ENCODE peak calls at places on chromosome 11, in seven cellular contexts. C is ELR; W is mucosa of gallbladder; P is astrocyte of the spinal cord; N is H4; F is Peyer's patch; X is stimulated activated CD4-positive, alpha-beta T cell treated with anti-CD3 and anti-CD28 coated beads, Interleukin-2, amount 100 ng/mL, for 48 hours. Z is an unnamed sample.
A peak's percentile ranks its signal among the peaks of the same experiment; 100 is the strongest.

GRCh38 chr11:102341844-102342318 is 5.1 kb upstream of the BIRC2 start:
- DNase-seq in W (peak; percentile 81), P (peak; percentile 85), X (peak; percentile 69), C (peak; percentile 90), F (no peak), N (peak; percentile 82), Z (peak; percentile 26)

GRCh38 chr11:8234910-8235309 is 28.8 kb downstream of the LMO1 start:
- DNase-seq in N (no peak), X (no peak), P (no peak), W (no peak), F (no peak), C (no peak), Z (no peak)

GRCh38 chr11:47056261-47056915 is 119.8 kb downstream of the CSTPP1 start:
- DNase-seq in C (peak; percentile 31), P (peak; percentile 65), W (no peak), N (peak; percentile 7), F (no peak), X (no peak), Z (no peak)

GRCh38 chr11:70913715-70914231 is 338.6 kb downstream of the SHANK2 start:
- DNase-seq in F (peak; percentile 69), W (no peak), N (no peak), C (no peak), X (no peak), P (no peak), Z (no peak)

GRCh38 chr11:123006860-123007542 is 25.4 kb upstream of the BSX start:
- DNase-seq in X (no peak), C (no peak), N (no peak), W (no peak), P (no peak), F (no peak), Z (no peak)

GRCh38 chr11:17927643-17928343 is 85.1 kb downstream of the SERGEF start:
- DNase-seq in P (peak; percentile 22), F (no peak), C (no peak), X (no peak), N (no peak), W (no peak), Z (no peak)

GRCh38 chr11:3824714-3825472 is 15.9 kb downstream of the RHOG start:
- DNase-seq in P (no peak), F (peak; percentile 66), X (peak; percentile 83), N (peak; percentile 76), C (peak; percentile 60), W (peak; percentile 62), Z (peak; percentile 57)

GRCh38 chr11:90134420-90135003 is at the start of gene NAALAD2:
- DNase-seq in X (no peak), N (no peak), P (peak; percentile 47), F (peak; percentile 48), W (no peak), C (peak; percentile 42), Z (peak; percentile 33)

GRCh38 chr11:75334976-75335375 is 16.5 kb downstream of the ARRB1 start:
- DNase-seq in C (no peak), X (no peak), N (no peak), W (no peak), P (peak; percentile 29), F (no peak), Z (no peak)

GRCh38 chr11:86374586-86374985 is at the start of gene CCDC81:
- DNase-seq in W (peak; percentile 13), P (peak; percentile 18), C (no peak), N (no peak), X (no peak), F (no peak), Z (no peak)

GRCh38 chr11:132140056-132140455 is 769.6 kb downstream of the NTM start:
- DNase-seq in F (no peak), X (no peak), N (no peak), C (no peak), W (no peak), P (no peak), Z (no peak)

GRCh38 chr11:126011220-126011619 is 51.4 kb downstream of the CDON start:
- DNase-seq in C (no peak), F (no peak), N (no peak), X (no peak), P (no peak), W (no peak), Z (no peak)

GRCh38 chr11:6612816-6613136 is 760 bp upstream of the TAF10 start:
- DNase-seq in X (no peak), P (no peak), C (no peak), N (no peak), W (no peak), F (peak; percentile 64), Z (no peak)

GRCh38 chr11:76621466-76621865 is 49.1 kb downstream of the LRRC32 start:
- DNase-seq in P (no peak), C (no peak), N (no peak), F (peak; percentile 32), X (no peak), W (no peak), Z (no peak)

Z was measured in amygdala.